ENCODE peak calls at places on chromosomes 6 and 20, in seven cellular contexts. R is adipocyte, O is neuronal stem cell, P is fibroblast of lung, H is H9, V is neural progenitor cell, U is GM12878. Z is an unnamed sample. For H3K9me3, the result is how much of the 10 kb centered on the place peaks cover.

GRCh38 chr20:57774951-57775350 is 65.1 kb upstream of the PMEPA1 start:
- DNase-seq in O (no peak), P (no peak), R (no peak), U (no peak), V (no peak), H (no peak), Z (no peak)

GRCh38 chr6:149236584-149236983 is 80.9 kb upstream of the TAB2 start:
- DNase-seq in V (no peak), U (no peak), O (no peak), H (no peak), R (no peak), P (peak), Z (no peak)

GRCh38 chr20:24972341-24972740 is 20.2 kb downstream of the APMAP start:
- DNase-seq in O (no peak), R (no peak), H (no peak), U (no peak), V (no peak), P (no peak), Z (no peak)

GRCh38 chr6:36068603-36069002 is 41.0 kb downstream of the MAPK14 start:
- DNase-seq in R (no peak), P (no peak), U (no peak), V (no peak), O (no peak), H (no peak), Z (no peak)

GRCh38 chr20:22584922-22585785 is 782 bp upstream of the FOXA2 start:
- DNase-seq in O (no peak), H (peak), R (no peak), P (no peak), V (peak), U (no peak), Z (no peak)

GRCh38 chr20:25300496-25301170 is 52.7 kb downstream of the PYGB start:
- DNase-seq in U (no peak), H (no peak), V (peak), O (no peak), R (peak), P (no peak), Z (peak)

GRCh38 chr20:1912056-1912455 is 16.8 kb downstream of the SIRPA start:
- DNase-seq in R (no peak), P (no peak), U (no peak), V (no peak), O (no peak), H (no peak), Z (no peak)

GRCh38 chr6:121932071-121933009 is 467.1 kb upstream of the HSF2 start:
- DNase-seq in V (peak), H (peak), U (no peak), P (peak), O (peak), R (peak), Z (peak)

GRCh38 chr6:99613705-99614429 is 7.2 kb downstream of the PRDM13 start:
- DNase-seq in U (no peak), R (no peak), V (peak), O (no peak), H (peak), P (no peak), Z (peak)

GRCh38 chr20:37327748-37328147 is 18.2 kb upstream of the SRC start:
- DNase-seq in H (no peak), P (peak), V (no peak), R (no peak), U (no peak), O (no peak), Z (peak)

GRCh38 chr6:84749181-84749580 is 15.2 kb downstream of the TBX18 start:
- DNase-seq in R (no peak), H (no peak), V (no peak), O (no peak), U (no peak), P (no peak), Z (no peak)

GRCh38 chr6:61809004-61809595 is 476.9 kb downstream of the KHDRBS2 start:
- DNase-seq in P (peak), U (no peak), H (no peak), R (peak), O (peak), V (peak), Z (peak)

GRCh38 chr6:118810420-118811027 is 83.4 kb upstream of the ASF1A start:
- DNase-seq in U (no peak), R (no peak), O (no peak), P (no peak), H (no peak), V (no peak), Z (no peak)

GRCh38 chr6:156752666-156753301 is 24.4 kb upstream of the ARID1B start:
- DNase-seq in V (no peak), O (no peak), R (no peak), H (peak), P (no peak), U (peak), Z (no peak)
- H3K9ac ChIP-seq in V (no peak), O (no peak), R (no peak), H (no peak), P (no peak), U (no peak), Z (no peak)

DNA sequence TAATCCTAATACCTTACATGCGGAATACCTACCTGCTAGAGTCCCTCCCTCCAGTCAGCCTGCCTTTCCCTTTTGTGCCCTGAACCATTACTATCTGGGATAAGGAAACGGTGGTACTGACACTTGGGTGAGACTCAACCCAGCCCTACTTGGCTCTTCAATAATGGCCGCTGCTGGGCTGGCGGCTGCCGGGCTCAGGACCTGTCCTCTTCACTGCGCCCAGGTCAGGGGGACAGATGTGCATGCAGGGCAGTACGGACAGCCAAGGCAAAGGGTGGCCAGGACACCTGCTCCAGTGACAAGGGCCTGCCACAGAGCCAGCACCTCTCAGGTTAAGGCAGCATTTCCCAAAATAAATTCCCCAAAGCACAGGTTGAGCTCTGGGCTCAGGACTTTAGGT is 29.9 kb downstream of the UBE2V1 start:
- DNase-seq in R (no peak), U (no peak), H (no peak), O (no peak), P (no peak), V (no peak), Z (no peak)
- H3K9me3 ChIP-seq in R (under half), U (under half), H (under half), O (under half), P (under half), V (under half), Z (under half)

DNA sequence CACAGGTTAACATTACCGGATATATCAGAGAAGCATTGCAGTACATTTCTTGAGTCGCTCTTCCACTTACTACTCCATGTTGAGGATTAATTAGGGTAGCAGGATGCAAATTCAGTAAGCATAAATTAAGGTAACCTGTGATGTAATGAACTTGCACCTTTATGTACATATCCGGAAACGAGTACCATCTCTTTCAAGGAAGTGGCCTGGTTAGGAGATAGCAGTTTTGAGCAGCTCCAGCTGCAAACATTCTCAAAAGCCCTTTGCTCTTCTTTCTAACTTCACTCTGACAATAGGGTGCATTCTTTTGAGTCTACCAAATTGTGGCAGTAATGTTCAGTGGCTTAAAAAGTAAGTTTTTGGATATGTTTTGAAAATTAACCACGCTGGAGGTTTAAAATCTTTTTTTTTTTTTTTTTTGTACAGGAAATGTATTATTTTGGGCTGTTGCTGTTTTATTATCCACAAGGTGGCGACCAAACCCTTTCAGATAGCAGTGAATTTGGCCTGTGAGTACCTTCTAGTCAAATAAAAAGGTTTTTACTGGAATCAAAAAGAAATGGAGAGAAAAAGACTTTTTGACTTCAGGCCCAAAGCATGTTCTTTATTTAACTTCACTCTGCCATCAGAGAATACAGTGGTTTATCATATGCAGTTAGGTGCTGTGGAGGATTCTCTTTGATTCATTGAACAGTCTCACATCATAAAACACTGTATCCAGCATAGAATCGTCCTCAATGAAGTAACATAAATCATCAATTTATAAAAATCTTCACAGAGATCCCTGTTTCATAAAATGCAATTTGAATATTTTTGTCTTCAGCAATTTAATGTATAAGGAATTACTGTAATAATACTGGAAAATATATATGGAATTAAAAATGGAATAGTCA is 8.9 kb downstream of the FAM217B start:
- DNase-seq in R (peak), H (no peak), P (peak), V (peak), U (no peak), O (no peak), Z (peak)
- H3K9ac ChIP-seq in R (peak), H (no peak), P (no peak), V (no peak), U (no peak), O (no peak), Z (no peak)

GRCh38 chr20:33827109-33827508 is 16.0 kb downstream of the CHMP4B start:
- DNase-seq in U (no peak), R (no peak), P (no peak), H (no peak), O (no peak), V (no peak), Z (no peak)

GRCh38 chr20:33824852-33825251 is 13.7 kb downstream of the CHMP4B start:
- DNase-seq in H (no peak), R (no peak), P (no peak), O (no peak), V (no peak), U (no peak), Z (no peak)

GRCh38 chr20:33826270-33826897 is 15.2 kb downstream of the CHMP4B start:
- DNase-seq in R (no peak), O (no peak), U (no peak), P (no peak), V (no peak), H (peak), Z (no peak)

GRCh38 chr20:33827629-33828325 is 16.6 kb downstream of the CHMP4B start:
- DNase-seq in R (no peak), H (no peak), P (no peak), U (no peak), V (no peak), O (no peak), Z (no peak)

GRCh38 chr20:33825340-33826269 is 14.5 kb downstream of the CHMP4B start:
- DNase-seq in P (no peak), U (no peak), H (no peak), R (no peak), V (no peak), O (no peak), Z (no peak)
- H3K9me3 ChIP-seq in P (under half), U (under half), H (under half), R (under half), V (under half), O (under half), Z (under half)